ENCODE peak calls at places on chromosomes 4 and X, in ten cellular contexts. P is endothelial cell of umbilical vein, H is PC-3, E is GM23338, U is IMR-90, I is OCI-LY7, R is SK-N-SH, D is H1, N is astrocyte, T is Karpas-422. L is an unnamed sample.
A peak's percentile ranks its signal among the peaks of the same experiment; 100 is the strongest.

GRCh38 chrX:13816899-13817298 is at the start of gene GPM6B:
- DNase-seq in P (no peak), H (no peak), E (peak; percentile 21), U (no peak), I (no peak), R (no peak), D (peak; percentile 46), N (no peak), T (no peak), L (no peak)

GRCh38 chrX:69025802-69026301 is 139.4 kb downstream of the PJA1 start:
- DNase-seq in P (no peak), H (peak; percentile 94), E (no peak), U (peak; percentile 81), I (no peak), R (no peak), D (no peak), N (peak; percentile 54), T (no peak), L (no peak)

GRCh38 chr4:166144607-166145006 is 271.6 kb downstream of the TLL1 start:
- DNase-seq in P (no peak), H (no peak), E (no peak), U (no peak), I (no peak), R (no peak), D (no peak), N (no peak), T (no peak), L (no peak)

GRCh38 chr4:153573881-153574807 is 108.0 kb downstream of the TMEM131L start:
- DNase-seq in P (peak; percentile 85), H (peak; percentile 64), E (no peak), U (peak; percentile 88), I (peak; percentile 83), R (peak; percentile 58), D (no peak), N (peak; percentile 76), T (peak; percentile 90), L (peak; percentile 74)

GRCh38 chr4:127470290-127470809 is 162.4 kb upstream of the INTU start:
- DNase-seq in P (no peak), H (no peak), E (no peak), U (no peak), I (no peak), R (no peak), D (no peak), N (no peak), T (no peak), L (no peak)

GRCh38 chr4:68451246-68452211 is 4.3 kb downstream of the TMPRSS11E start:
- DNase-seq in P (no peak), H (peak; percentile 78), E (peak; percentile 78), U (peak; percentile 4), I (no peak), R (no peak), D (no peak), N (peak; percentile 40), T (no peak), L (peak; percentile 10)

GRCh38 chr4:88177981-88178632 is 19.7 kb upstream of the ABCG2 start:
- DNase-seq in P (peak; percentile 52), H (peak; percentile 81), E (peak; percentile 93), U (peak; percentile 85), I (no peak), R (no peak), D (peak; percentile 71), N (peak; percentile 87), T (no peak), L (peak; percentile 76)

GRCh38 chr4:174080361-174080760 is 203.1 kb downstream of the FBXO8 start:
- DNase-seq in P (no peak), H (no peak), E (no peak), U (peak; percentile 9), I (no peak), R (no peak), D (no peak), N (no peak), T (no peak), L (peak; percentile 35)

GRCh38 chrX:79330022-79330421 is 37.1 kb downstream of the ITM2A start:
- DNase-seq in P (no peak), H (no peak), E (peak; percentile 37), U (no peak), I (no peak), R (no peak), D (no peak), N (no peak), T (no peak), L (no peak)

GRCh38 chr4:113057891-113058290 is 8.4 kb downstream of the ANK2 start:
- DNase-seq in P (no peak), H (peak; percentile 67), E (no peak), U (no peak), I (no peak), R (no peak), D (no peak), N (peak; percentile 49), T (no peak), L (no peak)

GRCh38 chr4:100632163-100632562 is 114.3 kb upstream of the EMCN start:
- DNase-seq in P (no peak), H (no peak), E (no peak), U (no peak), I (no peak), R (no peak), D (no peak), N (no peak), T (no peak), L (no peak)

DNA sequence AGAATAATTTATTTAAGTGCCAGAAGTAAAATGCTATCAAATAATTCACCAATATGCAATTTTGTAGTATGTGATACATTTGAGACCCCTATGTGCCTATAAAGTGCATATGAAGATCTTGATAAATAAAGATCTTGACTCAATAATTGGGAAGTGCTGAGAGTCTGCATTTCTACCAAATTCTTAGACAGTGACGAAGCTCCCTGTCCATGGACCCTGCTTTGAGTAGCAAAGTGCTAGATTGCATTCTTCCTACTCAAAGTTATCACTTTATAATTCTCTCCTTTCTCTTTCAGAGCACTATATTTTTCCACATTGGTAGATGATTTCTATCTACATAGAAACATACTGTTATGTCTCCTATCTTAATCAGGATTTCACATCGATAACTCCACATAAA is 1393.9 kb downstream of the ARAP2 start:
- DNase-seq in P (no peak), H (no peak), E (no peak), U (no peak), I (no peak), R (no peak), D (no peak), N (no peak), T (no peak), L (no peak)
- H4K20me1 ChIP-seq in P (no peaks in the 10 kb centered on the region), H (no peaks in the 10 kb centered on the region), E (no peaks in the 10 kb centered on the region), U (no peaks in the 10 kb centered on the region), I (no peaks in the 10 kb centered on the region), R (no peaks in the 10 kb centered on the region), D (no peaks in the 10 kb centered on the region), N (no peaks in the 10 kb centered on the region), T (no peaks in the 10 kb centered on the region), L (no peaks in the 10 kb centered on the region)

DNA sequence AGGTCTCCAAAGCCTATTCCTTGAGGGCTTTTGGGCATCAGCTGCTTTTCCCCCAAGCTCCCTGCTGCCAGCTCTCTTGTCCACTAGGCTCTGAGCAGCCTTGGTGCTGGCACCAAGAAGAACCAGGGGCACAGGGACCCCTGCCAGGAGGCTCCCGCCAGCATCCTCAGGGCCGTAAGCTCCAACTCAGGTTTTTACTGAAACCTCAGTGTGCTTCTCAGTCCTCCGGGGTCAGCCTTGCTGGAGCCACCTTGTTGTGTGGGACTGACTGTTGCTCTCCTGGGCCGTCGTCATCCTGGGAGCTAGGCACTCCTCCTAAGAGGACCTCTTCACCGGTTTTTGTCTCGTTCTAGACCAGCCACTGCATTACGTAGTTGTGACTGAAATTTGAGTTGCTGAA is 38.9 kb downstream of the NOP14 start:
- DNase-seq in P (no peak), H (no peak), E (no peak), U (no peak), I (no peak), R (no peak), D (no peak), N (no peak), T (no peak), L (no peak)
- H4K20me1 ChIP-seq in P (no peaks in the 10 kb centered on the region), H (no peaks in the 10 kb centered on the region), E (no peaks in the 10 kb centered on the region), U (peaks cover 18% of the 10 kb centered on the region), I (no peaks in the 10 kb centered on the region), R (peaks cover 28% of the 10 kb centered on the region), D (peaks cover 2% of the 10 kb centered on the region), N (peaks cover 32% of the 10 kb centered on the region), T (peaks cover 5% of the 10 kb centered on the region), L (peaks cover 3% of the 10 kb centered on the region)

GRCh38 chr4:159722052-159722451 is 619.2 kb downstream of the RAPGEF2 start:
- DNase-seq in P (no peak), H (no peak), E (no peak), U (no peak), I (no peak), R (no peak), D (no peak), N (no peak), T (no peak), L (no peak)

GRCh38 chr4:159722918-159723317 is 620.0 kb downstream of the RAPGEF2 start:
- DNase-seq in P (no peak), H (no peak), E (no peak), U (no peak), I (no peak), R (no peak), D (no peak), N (no peak), T (no peak), L (no peak)

GRCh38 chr4:159719531-159719930 is 616.7 kb downstream of the RAPGEF2 start:
- DNase-seq in P (no peak), H (no peak), E (no peak), U (no peak), I (no peak), R (no peak), D (no peak), N (peak; percentile 29), T (no peak), L (no peak)

GRCh38 chr4:159725571-159725970 is 622.7 kb downstream of the RAPGEF2 start:
- DNase-seq in P (no peak), H (peak; percentile 60), E (no peak), U (no peak), I (no peak), R (no peak), D (no peak), N (no peak), T (no peak), L (no peak)

GRCh38 chr4:159723341-159724048 is 620.6 kb downstream of the RAPGEF2 start:
- DNase-seq in P (no peak), H (peak; percentile 61), E (no peak), U (no peak), I (no peak), R (peak; percentile 10), D (no peak), N (no peak), T (no peak), L (no peak)
- H4K20me1 ChIP-seq in P (no peaks in the 10 kb centered on the region), H (no peaks in the 10 kb centered on the region), E (no peaks in the 10 kb centered on the region), U (no peaks in the 10 kb centered on the region), I (no peaks in the 10 kb centered on the region), R (no peaks in the 10 kb centered on the region), D (no peaks in the 10 kb centered on the region), N (no peaks in the 10 kb centered on the region), T (no peaks in the 10 kb centered on the region), L (no peaks in the 10 kb centered on the region)

DNA sequence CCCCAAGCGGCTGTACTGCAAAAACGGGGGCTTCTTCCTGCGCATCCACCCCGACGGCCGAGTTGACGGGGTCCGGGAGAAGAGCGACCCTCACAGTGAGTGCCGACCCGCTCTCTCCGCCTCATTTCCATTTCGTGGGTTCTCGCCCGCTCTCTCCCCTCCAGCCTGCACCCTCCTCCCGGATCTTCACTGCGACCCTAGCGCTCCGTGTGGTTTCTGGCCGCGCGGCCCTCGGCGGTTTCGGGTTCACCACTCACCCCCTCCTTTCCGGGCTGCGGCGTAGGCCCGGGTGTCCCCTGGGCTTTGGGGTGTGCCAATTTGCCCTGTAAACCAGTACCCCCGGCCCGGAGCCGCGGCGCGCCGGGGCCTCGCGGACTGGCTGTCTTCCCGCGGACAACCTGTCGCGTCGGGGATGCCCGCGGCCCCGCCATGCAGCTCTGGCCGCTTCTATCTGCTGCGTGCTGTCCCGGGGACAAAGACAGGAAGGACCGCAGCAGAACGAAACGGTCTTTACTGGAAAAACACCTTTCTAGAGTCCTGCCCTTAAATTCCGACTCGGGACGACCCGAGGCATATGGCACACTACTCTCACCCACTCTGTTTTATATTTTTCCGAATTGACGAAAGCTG is 742 bp downstream of the FGF2 start:
- DNase-seq in P (peak; percentile 55), H (peak; percentile 33), E (peak; percentile 45), U (peak; percentile 25), I (peak; percentile 1), R (peak; percentile 92), D (no peak), N (no peak), T (peak; percentile 52), L (peak; percentile 30)
- H4K20me1 ChIP-seq in P (no peaks in the 10 kb centered on the region), H (no peaks in the 10 kb centered on the region), E (peaks cover under 1% of the 10 kb centered on the region), U (peaks cover 29% of the 10 kb centered on the region), I (no peaks in the 10 kb centered on the region), R (peaks cover 26% of the 10 kb centered on the region), D (peaks cover 8% of the 10 kb centered on the region), N (peaks cover 30% of the 10 kb centered on the region), T (no peaks in the 10 kb centered on the region), L (no peaks in the 10 kb centered on the region)